ENCODE peak calls at places on chromosomes 11 and 22, in eight cellular contexts. One of them, this sample, is unnamed.

GRCh38 chr11:47916361-47916841 is 64.0 kb upstream of the PTPRJ start:
- DNase-seq in T-helper 2 cell: no peak
- DNase-seq in stimulated activated CD4-positive, alpha-beta T cell treated with anti-CD3 and anti-CD28 coated beads, Interleukin-2, amount 100 ng/mL, for 24 hours: no peak
- DNase-seq in upper lobe of right lung: no peak
- DNase-seq in NCI-H1417: no peak
- DNase-seq in amygdala: no peak
- DNase-seq in astrocyte of the cerebellum: no peak
- DNase-seq in GM19239: no peak
- DNase-seq in this sample: no peak

GRCh38 chr22:28882545-28882877 is 861 bp upstream of the ZNRF3 start:
- DNase-seq in GM19239: no peak
- DNase-seq in stimulated activated CD4-positive, alpha-beta T cell treated with anti-CD3 and anti-CD28 coated beads, Interleukin-2, amount 100 ng/mL, for 24 hours: peak
- DNase-seq in astrocyte of the cerebellum: no peak
- DNase-seq in NCI-H1417: no peak
- DNase-seq in amygdala: no peak
- DNase-seq in T-helper 2 cell: no peak
- DNase-seq in upper lobe of right lung: no peak
- DNase-seq in this sample: no peak

GRCh38 chr22:46139895-46140350 is 10.4 kb upstream of the PPARA start:
- DNase-seq in upper lobe of right lung: no peak
- DNase-seq in NCI-H1417: no peak
- DNase-seq in T-helper 2 cell: no peak
- DNase-seq in astrocyte of the cerebellum: no peak
- DNase-seq in GM19239: no peak
- DNase-seq in amygdala: no peak
- DNase-seq in stimulated activated CD4-positive, alpha-beta T cell treated with anti-CD3 and anti-CD28 coated beads, Interleukin-2, amount 100 ng/mL, for 24 hours: no peak
- DNase-seq in this sample: no peak

GRCh38 chr11:60786811-60787567 is 1.9 kb downstream of the MS4A10 start:
- DNase-seq in NCI-H1417: no peak
- DNase-seq in astrocyte of the cerebellum: peak
- DNase-seq in T-helper 2 cell: no peak
- DNase-seq in upper lobe of right lung: no peak
- DNase-seq in GM19239: no peak
- DNase-seq in amygdala: no peak
- DNase-seq in stimulated activated CD4-positive, alpha-beta T cell treated with anti-CD3 and anti-CD28 coated beads, Interleukin-2, amount 100 ng/mL, for 24 hours: no peak
- DNase-seq in this sample: no peak

GRCh38 chr11:58963551-58964075 is 24.3 kb downstream of the GLYATL1 start:
- DNase-seq in T-helper 2 cell: no peak
- DNase-seq in GM19239: no peak
- DNase-seq in amygdala: no peak
- DNase-seq in astrocyte of the cerebellum: peak
- DNase-seq in stimulated activated CD4-positive, alpha-beta T cell treated with anti-CD3 and anti-CD28 coated beads, Interleukin-2, amount 100 ng/mL, for 24 hours: no peak
- DNase-seq in NCI-H1417: no peak
- DNase-seq in upper lobe of right lung: no peak
- DNase-seq in this sample: peak

GRCh38 chr11:70464509-70465361 is 66.4 kb downstream of the CTTN start:
- DNase-seq in upper lobe of right lung: peak
- DNase-seq in amygdala: no peak
- DNase-seq in NCI-H1417: no peak
- DNase-seq in GM19239: no peak
- DNase-seq in astrocyte of the cerebellum: no peak
- DNase-seq in stimulated activated CD4-positive, alpha-beta T cell treated with anti-CD3 and anti-CD28 coated beads, Interleukin-2, amount 100 ng/mL, for 24 hours: no peak
- DNase-seq in T-helper 2 cell: no peak
- DNase-seq in this sample: no peak

GRCh38 chr11:68839953-68840641 is 1.6 kb downstream of the CPT1A start:
- DNase-seq in astrocyte of the cerebellum: no peak
- DNase-seq in stimulated activated CD4-positive, alpha-beta T cell treated with anti-CD3 and anti-CD28 coated beads, Interleukin-2, amount 100 ng/mL, for 24 hours: peak
- DNase-seq in upper lobe of right lung: no peak
- DNase-seq in amygdala: no peak
- DNase-seq in NCI-H1417: peak
- DNase-seq in GM19239: no peak
- DNase-seq in T-helper 2 cell: no peak
- DNase-seq in this sample: no peak

GRCh38 chr11:69008774-69009440 is 4.1 kb downstream of the MRGPRF start:
- DNase-seq in GM19239: no peak
- DNase-seq in stimulated activated CD4-positive, alpha-beta T cell treated with anti-CD3 and anti-CD28 coated beads, Interleukin-2, amount 100 ng/mL, for 24 hours: no peak
- DNase-seq in upper lobe of right lung: peak
- DNase-seq in NCI-H1417: peak
- DNase-seq in amygdala: no peak
- DNase-seq in T-helper 2 cell: no peak
- DNase-seq in astrocyte of the cerebellum: peak
- DNase-seq in this sample: peak

GRCh38 chr11:4626207-4627105 is 10.8 kb upstream of the OR51D1 start:
- DNase-seq in T-helper 2 cell: no peak
- DNase-seq in stimulated activated CD4-positive, alpha-beta T cell treated with anti-CD3 and anti-CD28 coated beads, Interleukin-2, amount 100 ng/mL, for 24 hours: peak
- DNase-seq in amygdala: no peak
- DNase-seq in upper lobe of right lung: no peak
- DNase-seq in NCI-H1417: peak
- DNase-seq in astrocyte of the cerebellum: peak
- DNase-seq in GM19239: no peak
- DNase-seq in this sample: peak